ENCODE peak calls at places on chromosome 14, in seven cellular contexts. E is naive thymus-derived CD8-positive, alpha-beta T cell; M is left cardiac atrium; O is pancreas; A is left ventricle myocardium superior; Q is lower lobe of right lung; L is activated T-cell treated with anti-CD3 and anti-CD28 coated beads, Interleukin-2, amount 50 U/mL, for 72 hours. H is an unnamed sample.

GRCh38 chr14:67735361-67735921 is 33.8 kb downstream of the RDH12 start:
- ATAC-seq in O (no peak), L (no peak), A (peak), Q (no peak), E (no peak), M (peak), H (no peak)

GRCh38 chr14:91255026-91255695 is 10.7 kb upstream of the GPR68 start:
- ATAC-seq in A (no peak), O (peak), L (no peak), M (no peak), Q (no peak), E (peak), H (no peak)

GRCh38 chr14:102630405-102630804 is 38.0 kb downstream of the RCOR1 start:
- ATAC-seq in Q (no peak), O (no peak), M (no peak), A (no peak), L (no peak), E (no peak), H (no peak)

GRCh38 chr14:104387385-104388010 is 192.1 kb upstream of the C14orf180 start:
- ATAC-seq in M (no peak), A (no peak), L (no peak), O (no peak), E (no peak), Q (no peak), H (no peak)

GRCh38 chr14:21768875-21769257 is 95.2 kb upstream of the OR4E1 start:
- ATAC-seq in Q (no peak), M (no peak), E (no peak), O (no peak), A (no peak), L (peak), H (no peak)

GRCh38 chr14:87888136-87888999 is 104.6 kb downstream of the GALC start:
- ATAC-seq in O (no peak), Q (no peak), L (no peak), E (no peak), M (no peak), A (no peak), H (no peak)

GRCh38 chr14:102076793-102077759 is 9.8 kb downstream of the HSP90AA1 start:
- ATAC-seq in A (no peak), L (peak), O (no peak), M (no peak), Q (peak), E (no peak), H (no peak)

GRCh38 chr14:96754162-96754844 is 42.9 kb upstream of the VRK1 start:
- ATAC-seq in A (no peak), O (no peak), L (no peak), Q (no peak), E (no peak), M (no peak), H (no peak)

GRCh38 chr14:100237735-100238418 is 1.1 kb upstream of the YY1 start:
- ATAC-seq in M (peak), L (peak), Q (peak), O (peak), A (peak), E (no peak), H (no peak)

GRCh38 chr14:24274101-24274543 is 2.7 kb upstream of the RABGGTA start:
- ATAC-seq in O (peak), E (peak), A (peak), L (peak), M (no peak), Q (peak), H (no peak)

GRCh38 chr14:99201351-99202073 is 70.5 kb downstream of the BCL11B start:
- ATAC-seq in L (peak), A (no peak), Q (no peak), E (peak), O (no peak), M (no peak), H (no peak)

GRCh38 chr14:65348137-65348536 is 64.4 kb upstream of the FUT8 start:
- ATAC-seq in L (no peak), M (peak), Q (peak), A (peak), O (no peak), E (no peak), H (peak)

GRCh38 chr14:98594156-98594555 is 677.8 kb downstream of the BCL11B start:
- ATAC-seq in O (no peak), A (no peak), M (no peak), Q (no peak), E (no peak), L (no peak), H (no peak)

GRCh38 chr14:50402965-50403364 is 6.3 kb upstream of the CDKL1 start:
- ATAC-seq in A (no peak), E (no peak), M (no peak), Q (no peak), L (no peak), O (no peak), H (no peak)

GRCh38 chr14:68574461-68574860 is 218.4 kb downstream of the ZFP36L1 start:
- ATAC-seq in M (no peak), E (no peak), A (no peak), L (no peak), O (no peak), Q (no peak), H (no peak)

H was measured in gastroesophageal sphincter.